ENCODE peak calls at places on chromosomes 1 and 21, in nine cellular contexts. One of them, this sample, is unnamed.

GRCh38 chr1:232868793-232869491 is 63.7 kb downstream of the MAP10 start:
- DNase-seq in HFFc6: peak
- DNase-seq in cardiac fibroblast: peak
- DNase-seq in psoas muscle: peak
- DNase-seq in progenitor cell of endocrine pancreas: no peak
- DNase-seq in hepatocyte: peak
- DNase-seq in kidney: peak
- DNase-seq in GM13976: no peak
- DNase-seq in BJ: peak
- DNase-seq in this sample: no peak

GRCh38 chr1:82386365-82387069 is 585.8 kb downstream of the ADGRL2 start:
- DNase-seq in HFFc6: no peak
- DNase-seq in cardiac fibroblast: no peak
- DNase-seq in psoas muscle: no peak
- DNase-seq in progenitor cell of endocrine pancreas: no peak
- DNase-seq in hepatocyte: peak
- DNase-seq in kidney: no peak
- DNase-seq in GM13976: no peak
- DNase-seq in BJ: no peak
- DNase-seq in this sample: no peak

GRCh38 chr1:206101351-206101750 is 15.8 kb downstream of the AVPR1B start:
- DNase-seq in HFFc6: no peak
- DNase-seq in cardiac fibroblast: no peak
- DNase-seq in psoas muscle: no peak
- DNase-seq in progenitor cell of endocrine pancreas: no peak
- DNase-seq in hepatocyte: no peak
- DNase-seq in kidney: no peak
- DNase-seq in GM13976: no peak
- DNase-seq in BJ: no peak
- DNase-seq in this sample: no peak

GRCh38 chr1:12015001-12015491 is 4.3 kb upstream of the MIIP start:
- DNase-seq in HFFc6: peak
- DNase-seq in cardiac fibroblast: peak
- DNase-seq in psoas muscle: no peak
- DNase-seq in progenitor cell of endocrine pancreas: no peak
- DNase-seq in hepatocyte: no peak
- DNase-seq in kidney: no peak
- DNase-seq in GM13976: no peak
- DNase-seq in BJ: peak
- DNase-seq in this sample: no peak

GRCh38 chr21:42621166-42621827 is 32.1 kb upstream of the PDE9A start:
- DNase-seq in HFFc6: no peak
- DNase-seq in cardiac fibroblast: no peak
- DNase-seq in psoas muscle: no peak
- DNase-seq in progenitor cell of endocrine pancreas: no peak
- DNase-seq in hepatocyte: peak
- DNase-seq in kidney: peak
- DNase-seq in GM13976: no peak
- DNase-seq in BJ: no peak
- DNase-seq in this sample: no peak

GRCh38 chr1:96002969-96003964 is 718.3 kb upstream of the PTBP2 start:
- DNase-seq in HFFc6: no peak
- DNase-seq in cardiac fibroblast: no peak
- DNase-seq in psoas muscle: no peak
- DNase-seq in progenitor cell of endocrine pancreas: no peak
- DNase-seq in hepatocyte: no peak
- DNase-seq in kidney: no peak
- DNase-seq in GM13976: no peak
- DNase-seq in BJ: no peak
- DNase-seq in this sample: no peak

GRCh38 chr1:83626603-83627002 is 372.3 kb downstream of the TTLL7 start:
- DNase-seq in HFFc6: no peak
- DNase-seq in cardiac fibroblast: no peak
- DNase-seq in psoas muscle: no peak
- DNase-seq in progenitor cell of endocrine pancreas: no peak
- DNase-seq in hepatocyte: no peak
- DNase-seq in kidney: no peak
- DNase-seq in GM13976: no peak
- DNase-seq in BJ: no peak
- DNase-seq in this sample: no peak

GRCh38 chr1:23449918-23450317 is 25.4 kb upstream of the TCEA3 start:
- DNase-seq in HFFc6: no peak
- DNase-seq in cardiac fibroblast: no peak
- DNase-seq in psoas muscle: peak
- DNase-seq in progenitor cell of endocrine pancreas: no peak
- DNase-seq in hepatocyte: no peak
- DNase-seq in kidney: no peak
- DNase-seq in GM13976: no peak
- DNase-seq in BJ: no peak
- DNase-seq in this sample: no peak

GRCh38 chr1:168842916-168843315 is 113.9 kb upstream of the DPT start:
- DNase-seq in HFFc6: no peak
- DNase-seq in cardiac fibroblast: no peak
- DNase-seq in psoas muscle: no peak
- DNase-seq in progenitor cell of endocrine pancreas: no peak
- DNase-seq in hepatocyte: no peak
- DNase-seq in kidney: no peak
- DNase-seq in GM13976: no peak
- DNase-seq in BJ: no peak
- DNase-seq in this sample: no peak

GRCh38 chr1:42993631-42994121 is 35.0 kb upstream of the SLC2A1 start:
- DNase-seq in HFFc6: no peak
- DNase-seq in cardiac fibroblast: no peak
- DNase-seq in psoas muscle: peak
- DNase-seq in progenitor cell of endocrine pancreas: no peak
- DNase-seq in hepatocyte: no peak
- DNase-seq in kidney: no peak
- DNase-seq in GM13976: no peak
- DNase-seq in BJ: no peak
- DNase-seq in this sample: no peak

GRCh38 chr1:171742577-171742922 is 685 bp upstream of the VAMP4 start:
- DNase-seq in HFFc6: peak
- DNase-seq in cardiac fibroblast: peak
- DNase-seq in psoas muscle: no peak
- DNase-seq in progenitor cell of endocrine pancreas: no peak
- DNase-seq in hepatocyte: peak
- DNase-seq in kidney: no peak
- DNase-seq in GM13976: no peak
- DNase-seq in BJ: no peak
- DNase-seq in this sample: peak

GRCh38 chr1:115771847-115772457 is 3.4 kb upstream of the CASQ2 start:
- DNase-seq in HFFc6: peak
- DNase-seq in cardiac fibroblast: peak
- DNase-seq in psoas muscle: peak
- DNase-seq in progenitor cell of endocrine pancreas: peak
- DNase-seq in hepatocyte: peak
- DNase-seq in kidney: no peak
- DNase-seq in GM13976: peak
- DNase-seq in BJ: peak
- DNase-seq in this sample: peak

GRCh38 chr1:212551929-212552328 is 56.6 kb upstream of the ATF3 start:
- DNase-seq in HFFc6: no peak
- DNase-seq in cardiac fibroblast: no peak
- DNase-seq in psoas muscle: no peak
- DNase-seq in progenitor cell of endocrine pancreas: no peak
- DNase-seq in hepatocyte: no peak
- DNase-seq in kidney: no peak
- DNase-seq in GM13976: no peak
- DNase-seq in BJ: no peak
- DNase-seq in this sample: no peak

GRCh38 chr1:225335098-225335795 is 92.6 kb downstream of the LBR start:
- DNase-seq in HFFc6: no peak
- DNase-seq in cardiac fibroblast: no peak
- DNase-seq in psoas muscle: no peak
- DNase-seq in progenitor cell of endocrine pancreas: no peak
- DNase-seq in hepatocyte: no peak
- DNase-seq in kidney: no peak
- DNase-seq in GM13976: no peak
- DNase-seq in BJ: no peak
- DNase-seq in this sample: no peak

DNA sequence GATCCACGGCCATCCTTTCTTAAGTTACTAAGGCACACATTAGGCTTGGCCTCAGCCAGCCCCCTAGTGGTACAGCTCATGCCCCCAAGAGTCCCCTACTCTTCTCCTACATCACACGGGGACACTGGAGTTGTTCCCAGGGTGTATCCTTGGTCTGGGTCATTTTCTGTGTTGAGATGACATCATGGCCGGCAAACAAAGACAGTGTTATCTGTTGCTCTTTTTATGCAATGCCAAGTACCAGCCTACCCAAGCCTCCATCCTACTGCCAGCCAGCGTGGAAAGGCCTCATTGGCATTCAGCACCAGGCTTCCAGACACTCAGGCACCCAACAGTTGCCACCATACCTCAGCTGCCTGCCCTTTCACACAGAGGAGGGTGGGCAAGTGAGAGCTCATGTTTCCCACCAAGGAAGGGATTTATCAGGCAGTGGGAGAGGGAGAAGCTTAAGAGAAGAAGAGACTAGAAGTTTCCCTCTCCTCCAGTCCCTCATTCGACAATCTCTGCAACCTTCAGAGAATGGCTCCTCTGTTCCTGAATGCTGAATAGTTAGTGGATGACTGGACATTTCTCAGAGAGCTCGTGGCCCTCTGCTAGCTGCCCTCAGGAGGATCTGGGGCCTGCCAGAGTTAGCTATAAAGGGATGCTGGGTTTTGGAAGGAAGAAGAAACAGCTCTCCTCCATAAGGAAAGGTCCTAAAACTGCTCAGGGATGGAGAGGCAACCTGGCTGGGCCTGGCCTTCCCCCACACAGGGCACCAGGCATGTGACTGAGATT is 17.7 kb downstream of the CBR1 start:
- DNase-seq in HFFc6: peak
- DNase-seq in cardiac fibroblast: no peak
- DNase-seq in psoas muscle: no peak
- DNase-seq in progenitor cell of endocrine pancreas: no peak
- DNase-seq in hepatocyte: no peak
- DNase-seq in kidney: no peak
- DNase-seq in GM13976: no peak
- DNase-seq in BJ: no peak
- DNase-seq in this sample: no peak
- TF ChIP-seq CTCF in HFFc6: peak
- TF ChIP-seq CTCF in cardiac fibroblast: peak
- TF ChIP-seq CTCF in psoas muscle: peak
- TF ChIP-seq CTCF in progenitor cell of endocrine pancreas: peak
- TF ChIP-seq CTCF in hepatocyte: no peak
- TF ChIP-seq CTCF in kidney: no peak
- TF ChIP-seq CTCF in GM13976: no peak
- TF ChIP-seq CTCF in BJ: peak
- TF ChIP-seq CTCF in this sample: no peak

GRCh38 chr1:1619917-1620361 is 4.6 kb downstream of the MIB2 start:
- DNase-seq in HFFc6: no peak
- DNase-seq in cardiac fibroblast: peak
- DNase-seq in psoas muscle: peak
- DNase-seq in progenitor cell of endocrine pancreas: no peak
- DNase-seq in hepatocyte: no peak
- DNase-seq in kidney: peak
- DNase-seq in GM13976: no peak
- DNase-seq in BJ: no peak
- DNase-seq in this sample: no peak
- TF ChIP-seq CTCF in HFFc6: peak
- TF ChIP-seq CTCF in cardiac fibroblast: peak
- TF ChIP-seq CTCF in psoas muscle: peak
- TF ChIP-seq CTCF in progenitor cell of endocrine pancreas: peak
- TF ChIP-seq CTCF in hepatocyte: no peak
- TF ChIP-seq CTCF in kidney: no peak
- TF ChIP-seq CTCF in GM13976: no peak
- TF ChIP-seq CTCF in BJ: peak
- TF ChIP-seq CTCF in this sample: peak

GRCh38 chr1:26541816-26542711 is 12.5 kb downstream of the RPS6KA1 start:
- DNase-seq in HFFc6: no peak
- DNase-seq in cardiac fibroblast: peak
- DNase-seq in psoas muscle: peak
- DNase-seq in progenitor cell of endocrine pancreas: no peak
- DNase-seq in hepatocyte: peak
- DNase-seq in kidney: peak
- DNase-seq in GM13976: peak
- DNase-seq in BJ: no peak
- DNase-seq in this sample: peak
- TF ChIP-seq CTCF in HFFc6: peak
- TF ChIP-seq CTCF in cardiac fibroblast: peak
- TF ChIP-seq CTCF in psoas muscle: no peak
- TF ChIP-seq CTCF in progenitor cell of endocrine pancreas: peak
- TF ChIP-seq CTCF in hepatocyte: no peak
- TF ChIP-seq CTCF in kidney: no peak
- TF ChIP-seq CTCF in GM13976: peak
- TF ChIP-seq CTCF in BJ: no peak
- TF ChIP-seq CTCF in this sample: peak

DNA sequence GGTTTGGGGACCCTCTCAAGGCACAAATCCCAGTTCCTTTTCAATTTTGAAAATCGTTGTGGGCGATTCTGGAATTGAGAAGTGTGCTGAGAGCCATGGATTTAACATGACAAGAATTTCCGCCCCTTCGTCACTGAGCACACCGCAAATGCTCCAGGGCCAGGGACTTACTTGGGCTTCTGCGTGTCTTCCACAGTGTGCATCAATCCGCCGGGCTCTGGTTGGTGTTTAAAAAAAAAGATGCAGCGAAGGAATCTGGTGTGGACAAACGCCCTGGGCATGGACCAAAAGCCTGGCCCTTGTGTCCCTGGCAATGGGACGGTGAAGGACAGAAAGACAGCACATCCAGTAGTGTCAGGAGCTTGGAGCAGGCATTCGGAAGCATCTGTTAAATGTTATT is 696 bp upstream of the CLDN14 start:
- DNase-seq in HFFc6: no peak
- DNase-seq in cardiac fibroblast: no peak
- DNase-seq in psoas muscle: no peak
- DNase-seq in progenitor cell of endocrine pancreas: no peak
- DNase-seq in hepatocyte: no peak
- DNase-seq in kidney: no peak
- DNase-seq in GM13976: no peak
- DNase-seq in BJ: no peak
- DNase-seq in this sample: no peak
- TF ChIP-seq CTCF in HFFc6: no peak
- TF ChIP-seq CTCF in cardiac fibroblast: no peak
- TF ChIP-seq CTCF in psoas muscle: no peak
- TF ChIP-seq CTCF in progenitor cell of endocrine pancreas: no peak
- TF ChIP-seq CTCF in hepatocyte: no peak
- TF ChIP-seq CTCF in kidney: no peak
- TF ChIP-seq CTCF in GM13976: no peak
- TF ChIP-seq CTCF in BJ: no peak
- TF ChIP-seq CTCF in this sample: no peak

GRCh38 chr1:172779501-172779900 is 120.6 kb downstream of the FASLG start:
- DNase-seq in HFFc6: peak
- DNase-seq in cardiac fibroblast: no peak
- DNase-seq in psoas muscle: no peak
- DNase-seq in progenitor cell of endocrine pancreas: no peak
- DNase-seq in hepatocyte: no peak
- DNase-seq in kidney: no peak
- DNase-seq in GM13976: no peak
- DNase-seq in BJ: peak
- DNase-seq in this sample: no peak
- TF ChIP-seq CTCF in HFFc6: no peak
- TF ChIP-seq CTCF in cardiac fibroblast: no peak
- TF ChIP-seq CTCF in psoas muscle: no peak
- TF ChIP-seq CTCF in progenitor cell of endocrine pancreas: no peak
- TF ChIP-seq CTCF in hepatocyte: no peak
- TF ChIP-seq CTCF in kidney: no peak
- TF ChIP-seq CTCF in GM13976: no peak
- TF ChIP-seq CTCF in BJ: no peak
- TF ChIP-seq CTCF in this sample: no peak

GRCh38 chr21:31659286-31660133 is at the start of gene SOD1:
- DNase-seq in HFFc6: peak
- DNase-seq in cardiac fibroblast: peak
- DNase-seq in psoas muscle: peak
- DNase-seq in progenitor cell of endocrine pancreas: peak
- DNase-seq in hepatocyte: peak
- DNase-seq in kidney: peak
- DNase-seq in GM13976: peak
- DNase-seq in BJ: peak
- DNase-seq in this sample: peak
- TF ChIP-seq CTCF in HFFc6: peak
- TF ChIP-seq CTCF in cardiac fibroblast: no peak
- TF ChIP-seq CTCF in psoas muscle: peak
- TF ChIP-seq CTCF in progenitor cell of endocrine pancreas: peak
- TF ChIP-seq CTCF in hepatocyte: no peak
- TF ChIP-seq CTCF in kidney: peak
- TF ChIP-seq CTCF in GM13976: no peak
- TF ChIP-seq CTCF in BJ: no peak
- TF ChIP-seq CTCF in this sample: no peak

This sample was measured in GM20000.